ENCODE peak calls at places on chromosomes 4 and X, in four cellular contexts. L is HepG2, M is GM12878, Q is K562. N is an unnamed sample.

GRCh38 chr4:170087163-170087700 is 2.5 kb downstream of the AADAT start:
- DNase-seq in M (no peak), Q (no peak), L (no peak), N (no peak)

GRCh38 chr4:83929550-83929949 is 393.6 kb downstream of the GPAT3 start:
- DNase-seq in L (no peak), Q (no peak), M (no peak), N (no peak)

GRCh38 chr4:81030617-81031388 is at the start of gene BMP3:
- DNase-seq in L (no peak), Q (no peak), M (no peak), N (peak; percentile 73)

GRCh38 chr4:20176881-20177280 is 74.8 kb upstream of the SLIT2 start:
- DNase-seq in M (no peak), Q (no peak), L (no peak), N (no peak)

GRCh38 chrX:9647475-9647874 is 118.2 kb downstream of the GPR143 start:
- DNase-seq in L (no peak), M (no peak), Q (no peak), N (no peak)

GRCh38 chr4:110518889-110519490 is 43.0 kb downstream of the ENPEP start:
- DNase-seq in L (peak; percentile 12), Q (peak; percentile 35), M (no peak), N (no peak)

GRCh38 chr4:70709551-70710080 is 12.1 kb upstream of the RUFY3 start:
- DNase-seq in M (no peak), Q (no peak), L (peak; percentile 54), N (no peak)

GRCh38 chr4:109947457-109947856 is 34.8 kb downstream of the EGF start:
- DNase-seq in Q (no peak), L (no peak), M (no peak), N (no peak)

GRCh38 chr4:140485939-140486338 is 12.2 kb downstream of the MGAT4D start:
- DNase-seq in L (no peak), Q (no peak), M (no peak), N (no peak)

GRCh38 chrX:27890611-27891010 is 82.8 kb downstream of the MAGEB10 start:
- DNase-seq in L (no peak), M (no peak), Q (no peak), N (no peak)

GRCh38 chrX:40152173-40152705 is 54.5 kb upstream of the BCOR start:
- DNase-seq in M (no peak), L (no peak), Q (no peak), N (peak; percentile 54)

GRCh38 chrX:5916945-5917344 is 311.7 kb downstream of the NLGN4X start:
- DNase-seq in L (no peak), Q (no peak), M (no peak), N (no peak)

GRCh38 chrX:76253432-76253831 is 80.6 kb downstream of the PBDC1 start:
- DNase-seq in M (peak; percentile 30), L (peak; percentile 45), Q (peak; percentile 6), N (no peak)

GRCh38 chr4:95360911-95361695 is 187.7 kb downstream of the UNC5C start:
- DNase-seq in Q (no peak), M (no peak), L (no peak), N (no peak)

GRCh38 chrX:84737471-84737871 is 235.2 kb upstream of the HDX start:
- DNase-seq in L (no peak), Q (no peak), M (no peak), N (no peak)

GRCh38 chr4:28518781-28519180 is 1658.1 kb downstream of the STIM2 start:
- DNase-seq in Q (no peak), M (no peak), L (no peak), N (no peak)

GRCh38 chr4:72319596-72319995 is 249.4 kb downstream of the ADAMTS3 start:
- DNase-seq in L (no peak), Q (no peak), M (no peak), N (no peak)

GRCh38 chr4:171484681-171485080 is 328.5 kb upstream of the GALNTL6 start:
- DNase-seq in M (no peak), L (no peak), Q (no peak), N (no peak)

GRCh38 chrX:43813898-43814297 is 68.4 kb downstream of the MAOB start:
- DNase-seq in M (no peak), L (no peak), Q (no peak), N (no peak)

GRCh38 chr4:20254517-20255250 is 3.0 kb downstream of the SLIT2 start:
- DNase-seq in Q (no peak), L (no peak), M (no peak), N (no peak)

GRCh38 chr4:78634011-78634664 is 82.6 kb downstream of the ANXA3 start:
- DNase-seq in Q (no peak), L (no peak), M (no peak), N (no peak)

GRCh38 chr4:153401501-153401900 is 57.0 kb downstream of the MND1 start:
- DNase-seq in M (no peak), Q (no peak), L (no peak), N (no peak)

GRCh38 chr4:173486714-173487392 is 43.2 kb downstream of the HAND2 start:
- DNase-seq in M (no peak), Q (no peak), L (no peak), N (no peak)

GRCh38 chr4:82984459-82984858 is 26.2 kb downstream of the LIN54 start:
- DNase-seq in Q (peak; percentile 29), M (no peak), L (peak; percentile 10), N (no peak)

GRCh38 chr4:142696334-142697122 is 149.6 kb downstream of the INPP4B start:
- DNase-seq in Q (no peak), L (no peak), M (no peak), N (no peak)

GRCh38 chrX:69065451-69065850 is 99.8 kb downstream of the PJA1 start:
- DNase-seq in L (no peak), Q (no peak), M (no peak), N (peak; percentile 2)

GRCh38 chrX:150155396-150156048 is 207.6 kb upstream of the MAMLD1 start:
- DNase-seq in M (no peak), L (no peak), Q (no peak), N (no peak)

GRCh38 chrX:125205918-125206665 is 113.6 kb upstream of the TEX13C start:
- DNase-seq in Q (no peak), M (no peak), L (no peak), N (no peak)

GRCh38 chr4:24372341-24372740 is 212.0 kb downstream of the DHX15 start:
- DNase-seq in Q (no peak), M (no peak), L (no peak), N (no peak)

GRCh38 chrX:22039541-22039940 is 7.4 kb downstream of the PHEX start:
- DNase-seq in Q (no peak), M (no peak), L (no peak), N (no peak)

GRCh38 chr4:97395980-97396562 is 747.2 kb downstream of the STPG2 start:
- DNase-seq in L (no peak), M (no peak), Q (no peak), N (no peak)

GRCh38 chrX:7264399-7264798 is 116.4 kb upstream of the PUDP start:
- DNase-seq in Q (no peak), L (no peak), M (peak; percentile 25), N (no peak)

GRCh38 chr4:31016322-31017061 is 296.3 kb downstream of the PCDH7 start:
- DNase-seq in Q (no peak), M (no peak), L (no peak), N (no peak)

GRCh38 chr4:76804060-76804459 is 93.9 kb downstream of the SOWAHB start:
- DNase-seq in Q (no peak), M (no peak), L (no peak), N (no peak)

GRCh38 chr4:54363037-54363436 is 133.9 kb downstream of the PDGFRA start:
- DNase-seq in L (no peak), M (no peak), Q (no peak), N (no peak)

GRCh38 chr4:186255122-186255521 is 10.9 kb upstream of the F11 start:
- DNase-seq in M (no peak), L (no peak), Q (no peak), N (no peak)

GRCh38 chr4:19130836-19131235 is 1109.3 kb upstream of the LCORL start:
- DNase-seq in Q (no peak), L (no peak), M (no peak), N (no peak)

GRCh38 chrX:3317191-3317718 is 29.2 kb downstream of the MXRA5 start:
- DNase-seq in Q (no peak), L (no peak), M (no peak), N (no peak)

GRCh38 chr4:126051709-126052424 is 737.1 kb downstream of the FAT4 start:
- DNase-seq in M (no peak), L (no peak), Q (no peak), N (no peak)

GRCh38 chr4:87422104-87423052 is at the start of gene NUDT9:
- DNase-seq in M (peak; percentile 64), Q (peak; percentile 90), L (peak; percentile 80), N (peak; percentile 77)

GRCh38 chr4:175906397-175906796 is 94.3 kb upstream of the GPM6A start:
- DNase-seq in Q (no peak), L (no peak), M (no peak), N (no peak)

DNA sequence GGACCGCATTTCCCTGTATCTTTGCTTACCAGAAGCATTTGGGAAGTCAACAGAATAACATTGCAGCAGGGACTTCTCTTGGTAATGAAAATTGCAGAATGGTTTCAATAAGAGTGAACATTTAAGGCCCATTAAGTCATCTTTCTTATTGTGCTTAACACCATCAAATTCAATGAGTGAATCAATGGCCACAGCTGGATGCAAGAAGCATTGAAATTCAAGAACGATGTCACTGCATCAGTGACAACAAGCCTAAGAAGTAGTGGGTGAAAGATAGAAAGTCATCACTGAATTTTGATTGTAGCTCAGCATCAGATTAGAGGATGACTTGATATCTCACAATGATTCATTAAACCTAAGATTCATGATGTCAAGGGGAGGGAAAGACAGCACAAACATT is 93.9 kb upstream of the GPM6A start:
- DNase-seq in L (no peak), M (no peak), Q (no peak), N (no peak)
- TF ChIP-seq SIN3A in L (no peak), M (no peak), Q (no peak), N (no peak)

GRCh38 chrX:153687121-153688039 is at the start of gene SLC6A8:
- DNase-seq in L (peak; percentile 31), Q (peak; percentile 78), M (no peak), N (no peak)
- TF ChIP-seq BRCA1 in L (no peak), Q (no peak), M (no peak), N (no peak)

GRCh38 chrX:11757729-11758399 is at the start of gene MSL3:
- DNase-seq in M (no peak), Q (peak; percentile 81), L (no peak), N (peak; percentile 57)
- TF ChIP-seq POLR2A in M (peak; percentile 68), Q (peak; percentile 4), L (no peak), N (no peak)

GRCh38 chrX:107442914-107443527 is 6.4 kb upstream of the FRMPD3 start:
- DNase-seq in M (no peak), L (no peak), Q (no peak), N (no peak)
- TF ChIP-seq SIN3A in M (no peak), L (no peak), Q (no peak), N (no peak)